ENCODE peak calls at places on chromosomes 12 and 14, in seven cellular contexts. One of them, this sample, is unnamed.

GRCh38 chr12:100427078-100427477 is 46.6 kb upstream of the NR1H4 start:
- DNase-seq in IMR-90: peak
- DNase-seq in CD8-positive, alpha-beta T cell: no peak
- DNase-seq in coronary artery: no peak
- DNase-seq in stomach: no peak
- DNase-seq in left ventricle myocardium inferior: no peak
- DNase-seq in cardiac muscle cell: peak
- DNase-seq in this sample: no peak

GRCh38 chr12:19842116-19842515 is 402.8 kb downstream of the AEBP2 start:
- DNase-seq in IMR-90: no peak
- DNase-seq in CD8-positive, alpha-beta T cell: no peak
- DNase-seq in coronary artery: no peak
- DNase-seq in stomach: no peak
- DNase-seq in left ventricle myocardium inferior: no peak
- DNase-seq in cardiac muscle cell: peak
- DNase-seq in this sample: no peak

GRCh38 chr14:24311837-24312615 is 724 bp downstream of the LTB4R start:
- DNase-seq in IMR-90: no peak
- DNase-seq in CD8-positive, alpha-beta T cell: no peak
- DNase-seq in coronary artery: no peak
- DNase-seq in stomach: no peak
- DNase-seq in left ventricle myocardium inferior: no peak
- DNase-seq in cardiac muscle cell: peak
- DNase-seq in this sample: no peak

GRCh38 chr12:130952545-130952954 is 1.2 kb upstream of the ADGRD1 start:
- DNase-seq in IMR-90: no peak
- DNase-seq in CD8-positive, alpha-beta T cell: no peak
- DNase-seq in coronary artery: no peak
- DNase-seq in stomach: no peak
- DNase-seq in left ventricle myocardium inferior: no peak
- DNase-seq in cardiac muscle cell: no peak
- DNase-seq in this sample: no peak

GRCh38 chr12:22543246-22544037 is 900 bp downstream of the C2CD5 start:
- DNase-seq in IMR-90: peak
- DNase-seq in CD8-positive, alpha-beta T cell: peak
- DNase-seq in coronary artery: no peak
- DNase-seq in stomach: peak
- DNase-seq in left ventricle myocardium inferior: peak
- DNase-seq in cardiac muscle cell: peak
- DNase-seq in this sample: peak

GRCh38 chr14:99716091-99716849 is 32.2 kb downstream of the CYP46A1 start:
- DNase-seq in IMR-90: no peak
- DNase-seq in CD8-positive, alpha-beta T cell: no peak
- DNase-seq in coronary artery: no peak
- DNase-seq in stomach: no peak
- DNase-seq in left ventricle myocardium inferior: no peak
- DNase-seq in cardiac muscle cell: no peak
- DNase-seq in this sample: no peak

GRCh38 chr14:51035611-51036192 is 59.2 kb downstream of the TRIM9 start:
- DNase-seq in IMR-90: no peak
- DNase-seq in CD8-positive, alpha-beta T cell: no peak
- DNase-seq in coronary artery: no peak
- DNase-seq in stomach: no peak
- DNase-seq in left ventricle myocardium inferior: no peak
- DNase-seq in cardiac muscle cell: no peak
- DNase-seq in this sample: no peak

GRCh38 chr12:26298785-26299621 is 103.6 kb downstream of the SSPN start:
- DNase-seq in IMR-90: peak
- DNase-seq in CD8-positive, alpha-beta T cell: no peak
- DNase-seq in coronary artery: no peak
- DNase-seq in stomach: no peak
- DNase-seq in left ventricle myocardium inferior: no peak
- DNase-seq in cardiac muscle cell: peak
- DNase-seq in this sample: no peak

GRCh38 chr14:58865520-58866281 is 227.9 kb downstream of the DACT1 start:
- DNase-seq in IMR-90: peak
- DNase-seq in CD8-positive, alpha-beta T cell: no peak
- DNase-seq in coronary artery: no peak
- DNase-seq in stomach: no peak
- DNase-seq in left ventricle myocardium inferior: no peak
- DNase-seq in cardiac muscle cell: peak
- DNase-seq in this sample: no peak

GRCh38 chr14:100593751-100594624 is 6.8 kb upstream of the BEGAIN start:
- DNase-seq in IMR-90: no peak
- DNase-seq in CD8-positive, alpha-beta T cell: no peak
- DNase-seq in coronary artery: no peak
- DNase-seq in stomach: no peak
- DNase-seq in left ventricle myocardium inferior: peak
- DNase-seq in cardiac muscle cell: no peak
- DNase-seq in this sample: no peak

GRCh38 chr12:81162725-81163124 is 84.8 kb downstream of the ACSS3 start:
- DNase-seq in IMR-90: no peak
- DNase-seq in CD8-positive, alpha-beta T cell: no peak
- DNase-seq in coronary artery: peak
- DNase-seq in stomach: no peak
- DNase-seq in left ventricle myocardium inferior: no peak
- DNase-seq in cardiac muscle cell: no peak
- DNase-seq in this sample: no peak

GRCh38 chr14:64983439-64984310 is 3.0 kb upstream of the FNTB start:
- DNase-seq in IMR-90: peak
- DNase-seq in CD8-positive, alpha-beta T cell: no peak
- DNase-seq in coronary artery: no peak
- DNase-seq in stomach: peak
- DNase-seq in left ventricle myocardium inferior: no peak
- DNase-seq in cardiac muscle cell: peak
- DNase-seq in this sample: peak

GRCh38 chr12:120678572-120678971 is 8.4 kb upstream of the MLEC start:
- DNase-seq in IMR-90: no peak
- DNase-seq in CD8-positive, alpha-beta T cell: no peak
- DNase-seq in coronary artery: no peak
- DNase-seq in stomach: no peak
- DNase-seq in left ventricle myocardium inferior: no peak
- DNase-seq in cardiac muscle cell: no peak
- DNase-seq in this sample: no peak

GRCh38 chr14:80395031-80395430 is 183.7 kb upstream of the DIO2 start:
- DNase-seq in IMR-90: peak
- DNase-seq in CD8-positive, alpha-beta T cell: no peak
- DNase-seq in coronary artery: no peak
- DNase-seq in stomach: no peak
- DNase-seq in left ventricle myocardium inferior: no peak
- DNase-seq in cardiac muscle cell: no peak
- DNase-seq in this sample: no peak

GRCh38 chr12:39623919-39624318 is 4.3 kb upstream of the ABCD2 start:
- DNase-seq in IMR-90: no peak
- DNase-seq in CD8-positive, alpha-beta T cell: no peak
- DNase-seq in coronary artery: no peak
- DNase-seq in stomach: no peak
- DNase-seq in left ventricle myocardium inferior: no peak
- DNase-seq in cardiac muscle cell: no peak
- DNase-seq in this sample: no peak

GRCh38 chr12:103178681-103179080 is 221.2 kb downstream of the ASCL1 start:
- DNase-seq in IMR-90: no peak
- DNase-seq in CD8-positive, alpha-beta T cell: no peak
- DNase-seq in coronary artery: no peak
- DNase-seq in stomach: no peak
- DNase-seq in left ventricle myocardium inferior: no peak
- DNase-seq in cardiac muscle cell: no peak
- DNase-seq in this sample: no peak

GRCh38 chr12:130710733-130711080 is 5.4 kb downstream of the RIMBP2 start:
- DNase-seq in IMR-90: no peak
- DNase-seq in CD8-positive, alpha-beta T cell: no peak
- DNase-seq in coronary artery: peak
- DNase-seq in stomach: peak
- DNase-seq in left ventricle myocardium inferior: no peak
- DNase-seq in cardiac muscle cell: no peak
- DNase-seq in this sample: no peak

GRCh38 chr14:99527026-99527425 is 45.8 kb downstream of the CCNK start:
- DNase-seq in IMR-90: no peak
- DNase-seq in CD8-positive, alpha-beta T cell: no peak
- DNase-seq in coronary artery: no peak
- DNase-seq in stomach: no peak
- DNase-seq in left ventricle myocardium inferior: no peak
- DNase-seq in cardiac muscle cell: no peak
- DNase-seq in this sample: no peak

GRCh38 chr14:92464156-92464555 is 49.4 kb upstream of the RIN3 start:
- DNase-seq in IMR-90: no peak
- DNase-seq in CD8-positive, alpha-beta T cell: no peak
- DNase-seq in coronary artery: no peak
- DNase-seq in stomach: no peak
- DNase-seq in left ventricle myocardium inferior: no peak
- DNase-seq in cardiac muscle cell: no peak
- DNase-seq in this sample: no peak

DNA sequence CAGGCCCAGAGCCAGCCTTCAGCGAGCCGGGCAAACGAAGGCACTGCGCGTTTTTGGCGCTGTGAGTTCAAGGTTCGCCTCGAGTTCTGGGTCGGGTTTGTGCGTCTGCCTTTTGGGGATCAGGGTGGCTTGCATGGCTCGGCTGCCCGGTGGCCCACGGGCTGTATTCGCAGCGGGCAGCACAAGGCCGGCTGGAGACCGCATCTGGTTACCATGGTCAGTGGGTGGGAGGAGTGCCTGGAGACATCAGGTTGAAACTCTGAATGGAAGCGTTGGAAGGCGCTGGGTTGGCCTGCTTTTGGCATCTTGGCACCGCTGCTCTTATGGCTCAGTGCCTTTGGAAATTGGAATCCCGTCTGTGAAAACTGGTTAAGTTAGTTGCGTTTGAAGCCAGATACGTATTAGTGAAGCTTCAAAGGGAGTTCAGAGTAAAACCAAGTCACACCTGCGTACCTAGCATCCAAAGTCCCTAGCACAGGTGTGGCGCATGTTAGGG is 50.9 kb downstream of the SNAPC1 start:
- DNase-seq in IMR-90: no peak
- DNase-seq in CD8-positive, alpha-beta T cell: no peak
- DNase-seq in coronary artery: no peak
- DNase-seq in stomach: no peak
- DNase-seq in left ventricle myocardium inferior: no peak
- DNase-seq in cardiac muscle cell: no peak
- DNase-seq in this sample: no peak
- H3K4me3 ChIP-seq in IMR-90: peak
- H3K4me3 ChIP-seq in CD8-positive, alpha-beta T cell: peak
- H3K4me3 ChIP-seq in coronary artery: peak
- H3K4me3 ChIP-seq in stomach: peak
- H3K4me3 ChIP-seq in left ventricle myocardium inferior: peak
- H3K4me3 ChIP-seq in cardiac muscle cell: peak
- H3K4me3 ChIP-seq in this sample: no peak

GRCh38 chr14:68941820-68942219 is 37.3 kb downstream of the ACTN1 start:
- DNase-seq in IMR-90: peak
- DNase-seq in CD8-positive, alpha-beta T cell: no peak
- DNase-seq in coronary artery: peak
- DNase-seq in stomach: peak
- DNase-seq in left ventricle myocardium inferior: peak
- DNase-seq in cardiac muscle cell: peak
- DNase-seq in this sample: no peak
- H3K27ac ChIP-seq in IMR-90: peak
- H3K27ac ChIP-seq in CD8-positive, alpha-beta T cell: no peak
- H3K27ac ChIP-seq in coronary artery: peak
- H3K27ac ChIP-seq in stomach: peak
- H3K27ac ChIP-seq in left ventricle myocardium inferior: peak
- H3K27ac ChIP-seq in cardiac muscle cell: peak
- H3K27ac ChIP-seq in this sample: peak

DNA sequence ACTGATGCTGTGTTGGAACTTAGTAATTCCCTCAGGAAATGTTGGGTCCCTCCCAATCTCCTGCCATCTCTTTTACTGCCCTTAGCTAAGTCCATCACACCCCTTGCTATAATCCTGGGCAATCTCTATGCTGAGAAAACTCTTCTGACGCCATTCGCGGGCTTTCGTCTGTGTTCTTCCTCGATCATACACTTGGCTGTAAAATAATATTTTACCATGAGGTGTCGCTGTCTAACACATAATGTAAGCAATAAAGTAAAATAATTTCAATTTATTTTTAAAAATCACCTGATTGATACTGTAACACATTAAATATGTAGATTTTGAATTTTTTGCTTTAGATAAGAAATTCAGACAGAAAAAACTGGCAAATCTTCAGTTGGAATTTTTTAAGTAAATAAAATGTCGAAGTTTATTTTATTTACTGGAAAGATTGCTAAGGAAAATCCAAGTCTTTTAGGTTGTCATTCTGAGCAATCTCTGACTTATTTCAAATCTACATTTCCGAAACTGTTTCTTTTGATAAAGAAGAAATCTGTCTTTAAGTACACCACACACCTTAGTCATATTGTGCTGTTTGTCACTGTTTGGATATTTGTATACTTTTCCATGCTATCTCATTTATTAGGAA is 304.0 kb upstream of the SSTR1 start:
- DNase-seq in IMR-90: peak
- DNase-seq in CD8-positive, alpha-beta T cell: no peak
- DNase-seq in coronary artery: no peak
- DNase-seq in stomach: no peak
- DNase-seq in left ventricle myocardium inferior: no peak
- DNase-seq in cardiac muscle cell: peak
- DNase-seq in this sample: no peak
- H3K4me3 ChIP-seq in IMR-90: no peak
- H3K4me3 ChIP-seq in CD8-positive, alpha-beta T cell: no peak
- H3K4me3 ChIP-seq in coronary artery: no peak
- H3K4me3 ChIP-seq in stomach: no peak
- H3K4me3 ChIP-seq in left ventricle myocardium inferior: no peak
- H3K4me3 ChIP-seq in cardiac muscle cell: no peak
- H3K4me3 ChIP-seq in this sample: no peak

GRCh38 chr14:71482701-71483100 is 449.5 kb upstream of the RGS6 start:
- DNase-seq in IMR-90: peak
- DNase-seq in CD8-positive, alpha-beta T cell: no peak
- DNase-seq in coronary artery: no peak
- DNase-seq in stomach: no peak
- DNase-seq in left ventricle myocardium inferior: no peak
- DNase-seq in cardiac muscle cell: peak
- DNase-seq in this sample: no peak

GRCh38 chr14:71481215-71481614 is 451.0 kb upstream of the RGS6 start:
- DNase-seq in IMR-90: no peak
- DNase-seq in CD8-positive, alpha-beta T cell: no peak
- DNase-seq in coronary artery: no peak
- DNase-seq in stomach: no peak
- DNase-seq in left ventricle myocardium inferior: no peak
- DNase-seq in cardiac muscle cell: no peak
- DNase-seq in this sample: no peak

GRCh38 chr14:71475916-71476315 is 456.3 kb upstream of the RGS6 start:
- DNase-seq in IMR-90: no peak
- DNase-seq in CD8-positive, alpha-beta T cell: no peak
- DNase-seq in coronary artery: no peak
- DNase-seq in stomach: no peak
- DNase-seq in left ventricle myocardium inferior: no peak
- DNase-seq in cardiac muscle cell: no peak
- DNase-seq in this sample: no peak

GRCh38 chr14:71474866-71475265 is 457.4 kb upstream of the RGS6 start:
- DNase-seq in IMR-90: no peak
- DNase-seq in CD8-positive, alpha-beta T cell: no peak
- DNase-seq in coronary artery: no peak
- DNase-seq in stomach: no peak
- DNase-seq in left ventricle myocardium inferior: no peak
- DNase-seq in cardiac muscle cell: no peak
- DNase-seq in this sample: no peak

DNA sequence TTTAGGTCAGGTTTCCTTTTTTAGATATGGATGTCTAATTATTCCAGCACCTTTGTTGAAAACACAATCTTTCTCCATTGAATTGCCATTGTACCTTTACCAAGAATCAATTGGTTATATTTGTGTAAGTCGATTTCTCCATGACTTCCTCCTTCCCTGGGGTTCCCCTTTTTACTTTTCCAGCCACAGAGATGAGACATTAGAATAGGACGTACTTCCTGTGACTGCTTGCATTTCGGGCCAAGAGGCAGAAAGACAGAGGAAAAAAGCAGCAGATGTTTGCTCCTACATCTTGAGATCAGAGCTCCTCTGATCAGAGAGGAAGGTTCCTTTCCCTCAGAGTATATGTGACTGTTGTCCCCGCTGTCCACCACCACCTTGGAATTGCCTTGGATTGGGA is 453.7 kb upstream of the RGS6 start:
- DNase-seq in IMR-90: peak
- DNase-seq in CD8-positive, alpha-beta T cell: no peak
- DNase-seq in coronary artery: no peak
- DNase-seq in stomach: no peak
- DNase-seq in left ventricle myocardium inferior: no peak
- DNase-seq in cardiac muscle cell: peak
- DNase-seq in this sample: no peak
- H3K27ac ChIP-seq in IMR-90: no peak
- H3K27ac ChIP-seq in CD8-positive, alpha-beta T cell: no peak
- H3K27ac ChIP-seq in coronary artery: no peak
- H3K27ac ChIP-seq in stomach: no peak
- H3K27ac ChIP-seq in left ventricle myocardium inferior: no peak
- H3K27ac ChIP-seq in cardiac muscle cell: no peak
- H3K27ac ChIP-seq in this sample: no peak